ENCODE peak calls at places on chromosomes 3 and 15, in five cellular contexts. P, F, G, V and A are unnamed samples.

GRCh38 chr15:60423540-60423939 is 25.8 kb upstream of the ANXA2 start:
- DNase-seq in G (no peak), F (peak; percentile 93), V (no peak), P (peak; percentile 82), A (peak; percentile 41)

GRCh38 chr15:75051161-75051560 is 27.8 kb downstream of the PPCDC start:
- DNase-seq in F (no peak), G (no peak), V (peak; percentile 80), P (no peak), A (no peak)

GRCh38 chr3:194380300-194380699 is 10.8 kb upstream of the LRRC15 start:
- DNase-seq in G (no peak), P (no peak), F (no peak), V (no peak), A (no peak)

GRCh38 chr3:112858410-112859069 is 11.9 kb upstream of the CD200R1L start:
- DNase-seq in P (peak; percentile 28), F (no peak), G (no peak), V (no peak), A (no peak)

GRCh38 chr3:69753179-69753775 is 14.0 kb downstream of the MITF start:
- DNase-seq in P (no peak), F (no peak), G (no peak), V (no peak), A (no peak)

GRCh38 chr3:22399566-22399965 is 648.6 kb upstream of the ZNF385D start:
- DNase-seq in G (no peak), V (no peak), P (peak; percentile 89), F (no peak), A (no peak)

GRCh38 chr3:99509224-99509623 is 129.2 kb upstream of the COL8A1 start:
- DNase-seq in V (no peak), F (no peak), P (peak; percentile 48), G (no peak), A (peak; percentile 46)

GRCh38 chr3:40073310-40074007 is 236.0 kb upstream of the EIF1B start:
- DNase-seq in V (peak; percentile 72), P (no peak), F (no peak), G (no peak), A (no peak)

GRCh38 chr3:32493437-32494414 is 8.9 kb downstream of the CMTM6 start:
- DNase-seq in F (peak; percentile 53), G (no peak), P (no peak), V (no peak), A (no peak)

GRCh38 chr15:63109498-63110290 is 12.0 kb upstream of the LACTB start:
- DNase-seq in V (peak; percentile 53), F (no peak), G (no peak), P (peak; percentile 51), A (no peak)

GRCh38 chr15:76340198-76340801 is 3.7 kb downstream of the ISL2 start:
- DNase-seq in G (no peak), F (peak; percentile 23), V (no peak), P (peak; percentile 30), A (no peak)

GRCh38 chr3:171446801-171447578 is 13.2 kb downstream of the TNIK start:
- DNase-seq in V (no peak), G (no peak), F (no peak), P (peak; percentile 95), A (no peak)

GRCh38 chr3:70824785-70825184 is 512.3 kb upstream of the MDFIC2 start:
- DNase-seq in G (no peak), V (no peak), P (peak; percentile 94), F (no peak), A (no peak)

GRCh38 chr15:38589502-38589901 is 24.9 kb upstream of the RASGRP1 start:
- DNase-seq in F (no peak), V (no peak), G (no peak), P (peak; percentile 85), A (no peak)

GRCh38 chr3:141373768-141374526 is 5.6 kb downstream of the ZBTB38 start:
- DNase-seq in F (peak; percentile 31), V (no peak), G (no peak), P (peak; percentile 54), A (no peak)

GRCh38 chr3:44954962-44955361 is 21.0 kb downstream of the ZDHHC3 start:
- DNase-seq in V (no peak), F (no peak), G (no peak), P (peak; percentile 66), A (no peak)

GRCh38 chr3:183577336-183577735 is 21.8 kb upstream of the KLHL6 start:
- DNase-seq in V (no peak), G (no peak), F (no peak), P (no peak), A (no peak)

GRCh38 chr15:25863968-25864580 is 947 bp upstream of the ATP10A start:
- DNase-seq in F (no peak), V (no peak), G (no peak), P (no peak), A (no peak)

GRCh38 chr3:4505688-4506558 is 12.8 kb downstream of the ITPR1 start:
- DNase-seq in F (no peak), P (no peak), V (no peak), G (no peak), A (no peak)

GRCh38 chr3:76470285-76470684 is 569.6 kb upstream of the ROBO2 start:
- DNase-seq in V (no peak), F (no peak), P (peak; percentile 20), G (no peak), A (no peak)

GRCh38 chr15:66720206-66721010 is 18.4 kb downstream of the SMAD6 start:
- DNase-seq in V (no peak), G (no peak), P (peak; percentile 73), F (no peak), A (peak; percentile 86)

GRCh38 chr3:95939235-95939824 is 875.1 kb upstream of the EPHA6 start:
- DNase-seq in P (no peak), V (no peak), G (no peak), F (no peak), A (no peak)

GRCh38 chr3:186414735-186415419 is 52.8 kb upstream of the DGKG start:
- DNase-seq in G (no peak), P (peak; percentile 100), V (no peak), F (peak; percentile 57), A (peak; percentile 75)

GRCh38 chr15:48877630-48878595 is at the start of gene EID1:
- DNase-seq in V (peak; percentile 98), G (peak; percentile 87), F (peak; percentile 96), P (peak; percentile 95), A (peak; percentile 91)

GRCh38 chr3:195033531-195034091 is 237.3 kb downstream of the XXYLT1 start:
- DNase-seq in P (no peak), V (no peak), F (no peak), G (no peak), A (no peak)

GRCh38 chr3:73622135-73622534 is 2.6 kb downstream of the PDZRN3 start:
- DNase-seq in F (no peak), V (no peak), G (no peak), P (peak; percentile 30), A (no peak)

GRCh38 chr15:69713726-69714559 is 261.3 kb downstream of the RPLP1 start:
- DNase-seq in G (peak; percentile 62), V (no peak), P (no peak), F (peak; percentile 95), A (no peak)

GRCh38 chr15:101050647-101051290 is 131.6 kb downstream of the LRRK1 start:
- DNase-seq in G (no peak), P (no peak), V (peak; percentile 88), F (no peak), A (no peak)

GRCh38 chr3:135994708-135995335 is 29.3 kb downstream of the PPP2R3A start:
- DNase-seq in V (no peak), F (no peak), G (no peak), P (no peak), A (no peak)

GRCh38 chr3:3802021-3802420 is 2.8 kb downstream of the LRRN1 start:
- DNase-seq in P (no peak), F (no peak), G (no peak), V (no peak), A (no peak)

GRCh38 chr3:116579843-116580242 is 129.7 kb upstream of the TUSC7 start:
- DNase-seq in P (peak; percentile 15), F (no peak), G (no peak), V (no peak), A (no peak)

GRCh38 chr3:46659285-46659684 is 34.2 kb downstream of the ALS2CL start:
- DNase-seq in G (no peak), P (no peak), F (no peak), V (peak; percentile 84), A (no peak)

DNA sequence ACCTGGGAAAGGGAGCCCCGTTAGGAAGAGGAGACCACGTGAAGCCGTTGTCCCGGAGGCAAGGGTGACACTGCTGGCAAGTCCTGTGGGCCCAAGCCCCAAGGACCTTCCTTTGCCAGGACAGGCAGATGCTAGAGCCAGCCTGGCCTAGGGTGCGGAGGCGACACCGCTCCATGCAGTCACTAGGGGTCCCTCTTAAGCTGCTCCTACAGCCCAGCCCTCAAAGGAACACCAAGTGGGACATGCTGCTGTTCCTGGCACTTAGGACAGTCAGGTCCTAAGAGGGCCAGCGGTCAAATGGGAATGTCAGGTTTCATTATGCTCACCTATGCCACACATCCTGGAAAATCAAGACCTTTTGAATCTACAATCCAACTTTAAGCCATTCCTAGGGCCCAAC is 59.7 kb downstream of the RPN1 start:
- DNase-seq in P (no peak), V (no peak), G (no peak), F (no peak), A (no peak)
- TF ChIP-seq CTCF in P (no peak), V (no peak), G (no peak), F (no peak), A (no peak)

GRCh38 chr3:119236756-119237155 is 3.9 kb downstream of the B4GALT4 start:
- DNase-seq in F (no peak), P (no peak), V (no peak), G (no peak), A (no peak)

GRCh38 chr3:119230745-119231144 is 9.9 kb downstream of the B4GALT4 start:
- DNase-seq in G (no peak), P (no peak), F (no peak), V (no peak), A (no peak)

GRCh38 chr3:119237299-119237698 is 3.4 kb downstream of the B4GALT4 start:
- DNase-seq in P (no peak), V (no peak), F (no peak), G (no peak), A (no peak)

GRCh38 chr3:119235151-119235550 is 5.5 kb downstream of the B4GALT4 start:
- DNase-seq in P (peak; percentile 43), F (no peak), V (no peak), G (no peak), A (no peak)

GRCh38 chr3:119234610-119235009 is 6.1 kb downstream of the B4GALT4 start:
- DNase-seq in G (no peak), F (no peak), P (no peak), V (no peak), A (no peak)
- TF ChIP-seq CTCF in G (no peak), F (no peak), P (no peak), V (no peak), A (no peak)

GRCh38 chr3:67416703-67417102 is 237.7 kb downstream of the SUCLG2 start:
- DNase-seq in G (no peak), V (no peak), P (peak; percentile 10), F (no peak), A (no peak)
- TF ChIP-seq CTCF in G (no peak), V (no peak), P (peak; percentile 8), F (no peak), A (no peak)

GRCh38 chr3:115165266-115165665 is 18.2 kb upstream of the ZBTB20 start:
- DNase-seq in G (no peak), F (no peak), P (no peak), V (no peak), A (no peak)

GRCh38 chr3:115165701-115166100 is 18.6 kb upstream of the ZBTB20 start:
- DNase-seq in F (no peak), V (no peak), G (no peak), P (no peak), A (no peak)

GRCh38 chr3:115164374-115165221 is 17.5 kb upstream of the ZBTB20 start:
- DNase-seq in P (no peak), G (no peak), F (no peak), V (no peak), A (no peak)

GRCh38 chr3:115169808-115170207 is 22.7 kb upstream of the ZBTB20 start:
- DNase-seq in F (no peak), P (no peak), G (no peak), V (no peak), A (no peak)
- TF ChIP-seq CTCF in F (peak; percentile 24), P (peak; percentile 16), G (peak; percentile 59), V (peak; percentile 45), A (peak; percentile 17)